ENCODE peak calls at places on chromosomes 5 and 9, in eight cellular contexts. T is ascending aorta; J is A549; I is transverse colon; X is fibroblast of lung; Z is adrenal gland; F is aorta; K is CD8-positive, alpha-beta memory T cell. Y is an unnamed sample. For H3K9me3, the result is how much of the 10 kb centered on the place peaks cover.

GRCh38 chr5:82105457-82105856 is 133.6 kb downstream of the ATG10 start:
- DNase-seq in F (no peak), X (peak), T (no peak), I (no peak), K (no peak), Z (no peak), J (no peak), Y (no peak)

GRCh38 chr9:3455712-3456111 is 70.1 kb downstream of the RFX3 start:
- DNase-seq in J (no peak), Z (no peak), K (no peak), I (no peak), F (no peak), T (no peak), X (no peak), Y (no peak)

GRCh38 chr5:95858023-95858461 is 35.5 kb upstream of the GLRX start:
- DNase-seq in Z (peak), T (peak), K (no peak), F (peak), X (peak), J (no peak), I (no peak), Y (peak)

GRCh38 chr9:123725389-123725788 is 204.5 kb downstream of the DENND1A start:
- DNase-seq in F (no peak), J (no peak), K (no peak), T (no peak), I (no peak), Z (no peak), X (peak), Y (peak)

GRCh38 chr9:76962732-76963131 is 56.7 kb upstream of the FOXB2 start:
- DNase-seq in T (no peak), Z (no peak), I (no peak), J (no peak), K (no peak), F (no peak), X (no peak), Y (no peak)

GRCh38 chr5:161600156-161600555 is 53.6 kb upstream of the GABRB2 start:
- DNase-seq in K (no peak), J (no peak), T (no peak), X (no peak), F (no peak), Z (no peak), I (no peak), Y (no peak)

GRCh38 chr5:74722271-74722670 is 37.2 kb downstream of the HEXB start:
- DNase-seq in F (no peak), X (no peak), I (no peak), J (no peak), K (no peak), Z (no peak), T (no peak), Y (no peak)

GRCh38 chr5:56102885-56103284 is 108.1 kb upstream of the IL6ST start:
- DNase-seq in T (no peak), I (no peak), X (no peak), Z (no peak), J (no peak), F (no peak), K (no peak), Y (no peak)

GRCh38 chr9:18490591-18491370 is 16.8 kb downstream of the ADAMTSL1 start:
- DNase-seq in F (peak), T (peak), Z (no peak), J (no peak), X (peak), K (no peak), I (no peak), Y (peak)

GRCh38 chr9:13088734-13089427 is 190.6 kb downstream of the MPDZ start:
- DNase-seq in J (peak), K (no peak), F (peak), Z (no peak), T (no peak), X (peak), I (peak), Y (peak)

GRCh38 chr5:144369001-144369400 is 198.3 kb downstream of the KCTD16 start:
- DNase-seq in Z (no peak), J (no peak), K (no peak), F (no peak), I (no peak), X (no peak), T (no peak), Y (no peak)

GRCh38 chr5:86709157-86709881 is 91.6 kb downstream of the COX7C start:
- DNase-seq in T (no peak), X (no peak), I (no peak), K (no peak), Z (no peak), F (no peak), J (no peak), Y (no peak)

GRCh38 chr9:16425572-16425971 is 444.9 kb downstream of the BNC2 start:
- DNase-seq in I (no peak), X (peak), K (no peak), Z (no peak), J (peak), F (no peak), T (no peak), Y (no peak)

DNA sequence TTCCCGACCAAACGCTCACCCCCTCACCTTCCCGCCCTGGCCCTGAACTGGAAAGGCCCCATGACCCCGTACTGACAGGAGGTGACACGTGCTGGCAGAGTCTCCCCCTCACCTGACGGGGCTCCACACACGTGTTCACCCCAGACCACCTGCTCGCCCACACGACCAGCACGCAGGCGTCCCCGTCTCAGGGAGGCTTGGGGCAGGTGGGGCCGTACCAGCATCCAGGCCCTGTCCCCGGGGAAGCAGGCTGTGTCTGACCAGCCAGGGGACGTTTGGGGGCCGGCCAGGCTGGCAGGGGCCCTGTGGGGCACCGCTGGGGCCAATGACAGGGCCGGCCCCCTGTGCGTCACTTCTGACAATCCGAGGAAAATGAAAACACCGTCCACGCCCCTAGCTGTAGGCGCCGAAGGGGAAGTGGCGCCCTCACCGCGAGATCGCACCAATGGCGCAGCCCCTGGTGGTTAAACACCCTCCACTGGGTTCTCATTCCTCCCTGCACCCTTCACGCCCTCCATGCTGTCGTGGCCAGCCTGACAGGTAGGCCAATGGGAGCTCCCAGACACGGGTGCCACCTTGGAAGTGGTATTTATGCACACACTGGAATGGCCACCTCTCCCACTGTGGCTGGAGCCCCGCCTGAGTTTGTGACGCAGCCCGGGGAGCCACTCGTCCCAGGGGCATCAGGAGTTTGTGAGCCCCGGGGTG is 49.4 kb downstream of the NKD2 start:
- DNase-seq in K (no peak), I (no peak), X (no peak), T (no peak), J (no peak), Z (no peak), F (no peak), Y (peak)
- H3K9me3 ChIP-seq in K (under half), I (under half), X (under half), T (under half), J (under half), Z (under half), F (under half), Y (under half)

GRCh38 chr5:141258464-141258863 is 13.3 kb downstream of the PCDHB15 start:
- DNase-seq in X (no peak), Z (no peak), F (no peak), T (no peak), I (no peak), K (no peak), J (no peak), Y (no peak)

GRCh38 chr5:141260458-141261237 is 15.5 kb downstream of the PCDHB15 start:
- DNase-seq in T (no peak), K (no peak), I (no peak), Z (no peak), J (peak), X (peak), F (no peak), Y (no peak)

GRCh38 chr5:141258948-141259347 is 13.8 kb downstream of the PCDHB15 start:
- DNase-seq in X (peak), F (no peak), J (no peak), Z (no peak), T (no peak), I (no peak), K (no peak), Y (no peak)

GRCh38 chr5:141261238-141261546 is 16.0 kb downstream of the PCDHB15 start:
- DNase-seq in I (no peak), J (no peak), F (no peak), T (no peak), K (no peak), Z (no peak), X (no peak), Y (no peak)
- H3K9me3 ChIP-seq in I (half or more), J (half or more), F (under half), T (half or more), K (under half), Z (half or more), X (under half), Y (half or more)

GRCh38 chr9:99011161-99011709 is 67.5 kb downstream of the COL15A1 start:
- DNase-seq in J (peak), T (no peak), I (no peak), F (no peak), X (peak), Z (no peak), K (no peak), Y (no peak)
- H3K9me3 ChIP-seq in J (under half), T (under half), I (under half), F (under half), X (under half), Z (under half), K (under half), Y (under half)

GRCh38 chr5:153018121-153018520 is 472.3 kb upstream of the GRIA1 start:
- DNase-seq in K (no peak), X (no peak), F (no peak), T (no peak), Z (no peak), I (no peak), J (no peak), Y (no peak)

GRCh38 chr5:153014194-153014593 is 476.3 kb upstream of the GRIA1 start:
- DNase-seq in Z (no peak), X (no peak), F (no peak), K (no peak), I (no peak), J (no peak), T (no peak), Y (no peak)
- H3K9me3 ChIP-seq in Z (under half), X (under half), F (under half), K (under half), I (under half), J (under half), T (under half), Y (under half)

GRCh38 chr5:179079165-179079987 is 19.2 kb downstream of the ZNF354C start:
- DNase-seq in Z (no peak), T (no peak), J (no peak), I (no peak), F (no peak), X (no peak), K (no peak), Y (no peak)

GRCh38 chr5:179080724-179081123 is 20.6 kb downstream of the ZNF354C start:
- DNase-seq in F (no peak), J (no peak), X (no peak), T (no peak), Z (no peak), K (no peak), I (no peak), Y (no peak)
- H3K9me3 ChIP-seq in F (under half), J (half or more), X (under half), T (half or more), Z (under half), K (half or more), I (half or more), Y (under half)

GRCh38 chr5:150993422-150993821 is 27.0 kb upstream of the GPX3 start:
- DNase-seq in K (no peak), X (no peak), J (no peak), Z (no peak), T (no peak), F (no peak), I (no peak), Y (no peak)
- H3K9me3 ChIP-seq in K (under half), X (under half), J (under half), Z (under half), T (under half), F (under half), I (under half), Y (under half)

GRCh38 chr9:15079989-15080388 is 169.8 kb upstream of the FREM1 start:
- DNase-seq in Z (no peak), T (no peak), J (no peak), X (no peak), F (no peak), K (no peak), I (no peak), Y (no peak)
- H3K9me3 ChIP-seq in Z (under half), T (under half), J (under half), X (under half), F (under half), K (under half), I (under half), Y (under half)

GRCh38 chr9:10910779-10911178 is 298.0 kb upstream of the PTPRD start:
- DNase-seq in T (no peak), J (no peak), I (no peak), X (no peak), F (no peak), Z (no peak), K (no peak), Y (no peak)
- H3K9me3 ChIP-seq in T (under half), J (under half), I (under half), X (under half), F (under half), Z (under half), K (under half), Y (under half)

GRCh38 chr9:79756414-79756813 is 184.6 kb downstream of the TLE4 start:
- DNase-seq in Z (no peak), X (no peak), F (no peak), I (no peak), T (no peak), K (no peak), J (no peak), Y (no peak)
- H3K9me3 ChIP-seq in Z (under half), X (under half), F (under half), I (under half), T (under half), K (under half), J (under half), Y (under half)